ENCODE peak calls at places on chromosomes 5 and 9, in six cellular contexts. C is astrocyte of the spinal cord; B is BE2C; D is activated CD8-positive, alpha-beta memory T cell treated with anti-CD3 and anti-CD28 coated beads for 1 hour; U is neural crest cell; V is GM19239. S is an unnamed sample.

GRCh38 chr9:15182755-15183154 is 124.3 kb downstream of the TTC39B start:
- DNase-seq in C (no peak), B (no peak), D (no peak), U (no peak), V (no peak), S (no peak)

GRCh38 chr5:79436224-79436623 is 77.7 kb downstream of the HOMER1 start:
- DNase-seq in C (peak; percentile 26), B (no peak), D (no peak), U (no peak), V (no peak), S (peak; percentile 5)

GRCh38 chr9:133621868-133622267 is 12.7 kb upstream of the FAM163B start:
- DNase-seq in C (no peak), B (no peak), D (no peak), U (no peak), V (no peak), S (no peak)

GRCh38 chr5:36403601-36404311 is 102.1 kb upstream of the RANBP3L start:
- DNase-seq in C (peak; percentile 87), B (no peak), D (no peak), U (no peak), V (no peak), S (peak; percentile 92)

GRCh38 chr5:122310886-122311285 is 1.2 kb upstream of the SNCAIP start:
- DNase-seq in C (no peak), B (no peak), D (no peak), U (no peak), V (no peak), S (no peak)

GRCh38 chr5:172929371-172929838 is 29.8 kb upstream of the RPL26L1 start:
- DNase-seq in C (peak; percentile 87), B (no peak), D (no peak), U (no peak), V (no peak), S (no peak)

GRCh38 chr5:172868436-172868923 is 34.4 kb downstream of the ERGIC1 start:
- DNase-seq in C (peak; percentile 77), B (no peak), D (no peak), U (no peak), V (no peak), S (no peak)

GRCh38 chr5:23027341-23027740 is 174.2 kb upstream of the CDH12 start:
- DNase-seq in C (no peak), B (no peak), D (no peak), U (no peak), V (no peak), S (no peak)

GRCh38 chr5:96881511-96882115 is 5.3 kb downstream of the ERAP2 start:
- DNase-seq in C (peak; percentile 77), B (no peak), D (no peak), U (no peak), V (no peak), S (peak; percentile 71)

GRCh38 chr9:134186471-134187109 is 22.2 kb upstream of the RNU6ATAC start:
- DNase-seq in C (no peak), B (peak; percentile 6), D (no peak), U (no peak), V (no peak), S (no peak)

GRCh38 chr9:132622144-132622543 is 39.7 kb downstream of the BARHL1 start:
- DNase-seq in C (peak; percentile 14), B (no peak), D (no peak), U (no peak), V (no peak), S (no peak)

GRCh38 chr9:133509179-133510083 is 15.3 kb downstream of the MYMK start:
- DNase-seq in C (no peak), B (no peak), D (no peak), U (no peak), V (no peak), S (peak; percentile 85)

GRCh38 chr5:113526421-113526820 is 12.9 kb downstream of the YTHDC2 start:
- DNase-seq in C (no peak), B (no peak), D (no peak), U (no peak), V (no peak), S (no peak)

GRCh38 chr5:41856644-41857491 is 13.4 kb downstream of the OXCT1 start:
- DNase-seq in C (peak; percentile 75), B (peak; percentile 53), D (peak; percentile 19), U (peak; percentile 44), V (no peak), S (peak; percentile 64)